ENCODE peak calls at places on chromosomes 2 and 18, in seven cellular contexts. L is WERI-Rb-1, K is left lung, Q is cardiac fibroblast, N is omental fat pad, C is ovary, G is HCT116. X is an unnamed sample.

GRCh38 chr2:172813314-172813888 is 77.8 kb downstream of the RAPGEF4 start:
- DNase-seq in L (no peak), K (no peak), Q (peak), N (no peak), C (no peak), G (no peak), X (no peak)

GRCh38 chr18:35271656-35272055 is 18.4 kb downstream of the ZSCAN30 start:
- DNase-seq in L (no peak), K (peak), Q (no peak), N (no peak), C (no peak), G (no peak), X (no peak)

GRCh38 chr2:163479599-163479998 is 256.2 kb downstream of the FIGN start:
- DNase-seq in L (no peak), K (peak), Q (no peak), N (no peak), C (no peak), G (no peak), X (no peak)

GRCh38 chr18:26470011-26470637 is 78.2 kb downstream of the KCTD1 start:
- DNase-seq in L (no peak), K (no peak), Q (no peak), N (no peak), C (no peak), G (no peak), X (no peak)

GRCh38 chr2:144572977-144573376 is 53.1 kb upstream of the ZEB2 start:
- DNase-seq in L (no peak), K (no peak), Q (no peak), N (no peak), C (no peak), G (no peak), X (no peak)

GRCh38 chr2:106827178-106827577 is 58.8 kb downstream of the ST6GAL2 start:
- DNase-seq in L (no peak), K (no peak), Q (no peak), N (no peak), C (no peak), G (no peak), X (no peak)

GRCh38 chr18:37769846-37770245 is 204.2 kb upstream of the CELF4 start:
- DNase-seq in L (no peak), K (no peak), Q (no peak), N (no peak), C (no peak), G (no peak), X (no peak)

GRCh38 chr2:129253461-129253812 is 726.0 kb upstream of the RAB6C start:
- DNase-seq in L (peak), K (no peak), Q (peak), N (no peak), C (no peak), G (peak), X (no peak)

GRCh38 chr18:77206676-77207370 is 42.8 kb upstream of the GALR1 start:
- DNase-seq in L (peak), K (no peak), Q (peak), N (no peak), C (peak), G (no peak), X (no peak)

GRCh38 chr2:240387669-240388358 is 47.6 kb upstream of the GPC1 start:
- DNase-seq in L (no peak), K (peak), Q (peak), N (peak), C (peak), G (peak), X (no peak)

GRCh38 chr2:217899231-217900009 is 103.4 kb downstream of the TNS1 start:
- DNase-seq in L (peak), K (peak), Q (peak), N (no peak), C (peak), G (peak), X (peak)

GRCh38 chr2:151290467-151290866 is 999 bp upstream of the NMI start:
- DNase-seq in L (no peak), K (no peak), Q (no peak), N (no peak), C (no peak), G (no peak), X (no peak)

GRCh38 chr2:75560768-75561565 is at the start of gene EVA1A:
- DNase-seq in L (peak), K (peak), Q (peak), N (no peak), C (peak), G (no peak), X (peak)

GRCh38 chr2:3423492-3424170 is 44.1 kb downstream of the TRAPPC12 start:
- DNase-seq in L (peak), K (peak), Q (peak), N (peak), C (peak), G (peak), X (peak)

GRCh38 chr18:25713104-25713503 is 361.1 kb upstream of the ZNF521 start:
- DNase-seq in L (no peak), K (no peak), Q (no peak), N (no peak), C (no peak), G (no peak), X (no peak)

GRCh38 chr18:79613186-79613931 is 66.2 kb upstream of the CTDP1 start:
- DNase-seq in L (peak), K (peak), Q (no peak), N (no peak), C (peak), G (no peak), X (peak)

GRCh38 chr2:160657206-160657605 is 163.6 kb upstream of the RBMS1 start:
- DNase-seq in L (no peak), K (no peak), Q (peak), N (no peak), C (no peak), G (no peak), X (no peak)

GRCh38 chr2:168293766-168294165 is 46.4 kb upstream of the STK39 start:
- DNase-seq in L (no peak), K (no peak), Q (no peak), N (no peak), C (no peak), G (no peak), X (no peak)

GRCh38 chr2:26144031-26144430 is 28.9 kb upstream of the GAREM2 start:
- DNase-seq in L (no peak), K (no peak), Q (no peak), N (no peak), C (no peak), G (no peak), X (no peak)

GRCh38 chr18:53567935-53568574 is 656.4 kb downstream of the MBD2 start:
- DNase-seq in L (peak), K (no peak), Q (peak), N (no peak), C (no peak), G (no peak), X (no peak)

GRCh38 chr18:34626404-34627137 is 83.5 kb upstream of the DTNA start:
- DNase-seq in L (no peak), K (no peak), Q (no peak), N (no peak), C (no peak), G (no peak), X (no peak)

GRCh38 chr2:160221391-160222276 is 21.6 kb upstream of the ITGB6 start:
- DNase-seq in L (peak), K (peak), Q (peak), N (no peak), C (peak), G (no peak), X (peak)

GRCh38 chr2:28604284-28604843 is 108.5 kb downstream of the PLB1 start:
- DNase-seq in L (no peak), K (no peak), Q (no peak), N (no peak), C (no peak), G (no peak), X (no peak)

GRCh38 chr2:105596522-105596921 is 148.2 kb upstream of the NCK2 start:
- DNase-seq in L (no peak), K (no peak), Q (no peak), N (no peak), C (no peak), G (no peak), X (no peak)

GRCh38 chr18:245282-245847 is 22.5 kb downstream of the THOC1 start:
- DNase-seq in L (no peak), K (no peak), Q (no peak), N (no peak), C (no peak), G (no peak), X (no peak)

GRCh38 chr2:100192300-100192699 is 49.9 kb upstream of the AFF3 start:
- DNase-seq in L (no peak), K (no peak), Q (no peak), N (no peak), C (no peak), G (no peak), X (no peak)

GRCh38 chr2:74768401-74768914 is 65.5 kb upstream of the HK2 start:
- DNase-seq in L (no peak), K (no peak), Q (peak), N (no peak), C (no peak), G (no peak), X (no peak)

GRCh38 chr18:58297198-58297597 is 253.2 kb downstream of the NEDD4L start:
- DNase-seq in L (no peak), K (no peak), Q (peak), N (no peak), C (no peak), G (no peak), X (no peak)

GRCh38 chr2:42138163-42139016 is 30.8 kb upstream of the EML4 start:
- DNase-seq in L (no peak), K (no peak), Q (peak), N (no peak), C (no peak), G (no peak), X (no peak)

GRCh38 chr2:168529900-168530561 is 74.0 kb downstream of the CERS6 start:
- DNase-seq in L (no peak), K (no peak), Q (peak), N (no peak), C (no peak), G (no peak), X (no peak)

GRCh38 chr2:95379616-95379925 is 22.9 kb upstream of the FAHD2A start:
- DNase-seq in L (no peak), K (no peak), Q (no peak), N (no peak), C (no peak), G (no peak), X (no peak)

GRCh38 chr2:46535360-46535759 is 56.0 kb downstream of the TMEM247 start:
- DNase-seq in L (no peak), K (no peak), Q (no peak), N (no peak), C (no peak), G (no peak), X (no peak)

GRCh38 chr2:241770936-241771285 is 5.7 kb upstream of the GAL3ST2 start:
- DNase-seq in L (no peak), K (no peak), Q (no peak), N (no peak), C (no peak), G (no peak), X (no peak)

GRCh38 chr2:94273242-94273641 is 598.0 kb upstream of the TEKT4 start:
- DNase-seq in L (no peak), K (no peak), Q (no peak), N (no peak), C (no peak), G (no peak), X (no peak)

GRCh38 chr2:216004408-216005283 is 8.7 kb downstream of the MREG start:
- DNase-seq in L (no peak), K (no peak), Q (no peak), N (no peak), C (no peak), G (no peak), X (no peak)
- TF ChIP-seq CTCF in L (no peak), K (no peak), Q (no peak), N (no peak), C (no peak), G (no peak), X (no peak)

GRCh38 chr2:188983427-188984101 is 9.4 kb downstream of the COL3A1 start:
- DNase-seq in L (no peak), K (no peak), Q (peak), N (no peak), C (no peak), G (peak), X (no peak)
- TF ChIP-seq CTCF in L (peak), K (peak), Q (peak), N (no peak), C (no peak), G (peak), X (peak)

GRCh38 chr18:66497351-66497750 is 106.5 kb downstream of the CDH19 start:
- DNase-seq in L (no peak), K (no peak), Q (no peak), N (no peak), C (no peak), G (no peak), X (no peak)

DNA sequence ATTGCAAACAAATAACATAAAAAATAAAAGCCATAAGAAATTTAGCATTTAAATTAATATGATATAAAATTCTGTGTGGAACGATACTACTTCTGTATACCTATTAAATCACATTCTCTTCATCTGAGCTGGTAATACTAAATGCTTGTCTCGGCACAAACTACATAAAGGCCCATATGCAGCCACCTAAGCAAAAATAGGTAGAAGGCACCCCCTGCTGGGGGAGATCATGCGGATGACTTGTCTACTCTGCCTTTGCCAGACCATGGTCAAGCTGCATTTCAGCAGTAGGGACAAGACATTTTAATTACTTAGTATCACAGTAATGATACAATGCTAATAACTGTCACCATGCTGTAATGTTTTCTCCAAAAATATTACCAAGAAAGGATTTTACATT is 108.0 kb downstream of the CDH19 start:
- DNase-seq in L (peak), K (peak), Q (peak), N (no peak), C (no peak), G (no peak), X (peak)
- TF ChIP-seq CTCF in L (peak), K (peak), Q (peak), N (no peak), C (no peak), G (no peak), X (peak)

DNA sequence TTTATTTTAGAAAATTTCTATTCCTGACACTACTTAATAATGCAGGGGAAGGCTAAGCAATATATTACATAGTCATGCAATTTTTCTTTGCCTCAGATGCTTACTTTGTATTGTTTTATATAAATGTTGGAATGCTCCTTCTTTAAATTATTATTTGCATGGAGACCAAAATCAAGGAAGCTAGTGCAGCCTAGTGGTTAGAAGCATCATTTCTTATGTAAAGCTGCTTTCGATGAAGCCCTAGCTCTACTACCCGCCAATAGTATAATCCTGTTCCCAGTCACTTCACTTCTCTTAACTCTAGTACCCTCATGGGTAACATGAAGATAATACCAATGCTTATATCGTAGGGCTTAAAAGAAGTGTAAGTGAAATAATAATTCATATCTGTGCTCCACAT is 198.9 kb downstream of the LRATD1 start:
- DNase-seq in L (no peak), K (no peak), Q (no peak), N (no peak), C (no peak), G (no peak), X (no peak)
- TF ChIP-seq CTCF in L (peak), K (no peak), Q (no peak), N (no peak), C (no peak), G (no peak), X (peak)

DNA sequence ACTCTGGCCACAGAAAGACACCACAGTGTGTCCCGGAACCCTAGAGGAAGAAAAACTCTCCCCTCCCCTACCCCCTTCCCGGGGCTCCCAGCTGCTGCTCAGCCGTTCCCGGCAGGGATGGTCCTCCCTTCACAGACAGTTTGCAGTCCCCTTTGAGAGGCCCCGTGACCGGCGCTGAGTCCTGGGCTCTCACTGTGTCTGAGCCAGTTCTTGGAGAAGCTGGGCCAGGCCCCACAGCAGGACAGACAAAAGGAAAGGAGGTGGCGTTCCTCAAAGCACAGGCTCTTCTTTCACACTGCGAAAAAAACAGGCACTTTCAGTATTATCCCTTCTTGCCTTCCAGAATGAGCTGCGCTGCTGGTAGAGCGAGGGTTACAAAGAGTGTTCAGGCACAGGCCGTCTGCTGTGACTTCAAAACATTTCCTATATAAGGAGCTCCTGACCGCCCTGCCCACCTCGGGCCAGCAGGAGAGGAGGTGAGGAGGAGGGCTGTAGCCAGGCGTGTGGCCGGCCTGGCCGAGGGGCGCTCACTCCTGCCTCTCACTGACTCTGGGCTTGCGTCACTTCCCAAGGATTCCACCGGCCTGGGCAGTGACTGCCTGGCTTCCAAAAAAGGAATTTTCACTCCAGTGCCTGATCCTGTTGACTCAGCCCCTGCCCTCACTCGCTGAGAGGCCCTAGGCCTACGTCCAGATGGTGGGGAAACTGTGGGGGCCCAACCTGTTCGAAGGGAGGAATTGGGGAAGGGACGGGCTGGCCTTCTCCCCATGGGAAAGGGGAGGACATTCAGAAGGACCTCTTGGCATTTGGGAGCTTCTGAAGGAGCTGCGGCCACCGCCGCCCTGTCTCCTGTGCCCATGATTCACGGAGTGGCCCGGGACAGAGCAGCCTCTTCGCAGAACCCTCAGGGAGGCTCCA is 24.9 kb downstream of the CIDEA start:
- DNase-seq in L (no peak), K (peak), Q (peak), N (peak), C (peak), G (no peak), X (peak)
- TF ChIP-seq CTCF in L (no peak), K (no peak), Q (peak), N (no peak), C (peak), G (no peak), X (no peak)

DNA sequence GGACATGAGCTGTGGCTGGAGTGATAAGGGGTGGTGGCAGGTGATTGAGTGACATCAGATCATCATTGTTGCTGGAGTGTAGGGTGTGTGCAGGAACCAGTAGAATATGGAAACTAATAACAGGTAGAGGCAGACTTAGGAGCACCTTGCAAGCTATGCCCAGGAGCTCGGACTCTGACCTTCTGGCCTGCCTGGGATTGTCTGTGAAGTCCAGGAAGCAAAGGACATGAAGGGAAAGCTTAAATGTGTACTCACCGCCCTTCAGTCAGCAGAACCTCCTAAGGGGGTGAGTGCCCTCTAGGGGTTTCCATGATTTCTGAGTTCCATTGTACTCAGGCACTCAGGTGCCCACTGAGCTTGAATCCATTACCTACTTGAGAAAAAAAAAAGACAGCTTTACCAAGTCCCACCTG is 104.2 kb downstream of the CRIM1 start:
- DNase-seq in L (peak), K (no peak), Q (peak), N (no peak), C (no peak), G (peak), X (no peak)
- TF ChIP-seq CTCF in L (peak), K (peak), Q (peak), N (no peak), C (no peak), G (peak), X (peak)

X was measured in upper lobe of right lung.